ENCODE peak calls at places on chromosomes 13 and 19, in ten cellular contexts. O is PC-3, H is astrocyte, A is brain microvascular endothelial cell, T is adipocyte, X is cardiac muscle cell, Y is GM23248, S is fibroblast of pulmonary artery, F is tibial nerve, J is MM.1S. C is an unnamed sample.

GRCh38 chr19:38162094-38162493 is 61.9 kb downstream of the DPF1 start:
- DNase-seq in O (no peak), H (peak; percentile 53), A (no peak), T (no peak), X (no peak), Y (no peak), S (no peak), F (no peak), J (no peak), C (peak; percentile 44)

GRCh38 chr19:33628921-33629825 is 7.4 kb downstream of the CHST8 start:
- DNase-seq in O (no peak), H (no peak), A (no peak), T (no peak), X (no peak), Y (peak; percentile 31), S (no peak), F (no peak), J (no peak), C (no peak)

GRCh38 chr19:29530549-29531457 is 5.0 kb downstream of the VSTM2B start:
- DNase-seq in O (no peak), H (no peak), A (no peak), T (no peak), X (no peak), Y (no peak), S (no peak), F (no peak), J (no peak), C (no peak)

GRCh38 chr19:28436320-28436719 is 776.6 kb downstream of the UQCRFS1 start:
- DNase-seq in O (no peak), H (no peak), A (no peak), T (no peak), X (no peak), Y (no peak), S (no peak), F (no peak), J (peak; percentile 88), C (no peak)

GRCh38 chr13:49711218-49711863 is 20.1 kb upstream of the EBPL start:
- DNase-seq in O (peak; percentile 43), H (peak; percentile 82), A (peak; percentile 78), T (peak; percentile 72), X (no peak), Y (peak; percentile 78), S (peak; percentile 83), F (no peak), J (no peak), C (no peak)

GRCh38 chr19:30453768-30454167 is 81.6 kb downstream of the ZNF536 start:
- DNase-seq in O (no peak), H (no peak), A (no peak), T (no peak), X (no peak), Y (no peak), S (no peak), F (no peak), J (no peak), C (no peak)

GRCh38 chr13:81987677-81988357 is 1646.9 kb upstream of the SPRY2 start:
- DNase-seq in O (no peak), H (no peak), A (no peak), T (no peak), X (no peak), Y (no peak), S (no peak), F (no peak), J (no peak), C (no peak)

GRCh38 chr19:35671818-35672217 is 5.5 kb downstream of the UPK1A start:
- DNase-seq in O (no peak), H (no peak), A (no peak), T (no peak), X (no peak), Y (no peak), S (peak; percentile 56), F (no peak), J (no peak), C (no peak)

GRCh38 chr13:44537238-44537637 is 38.9 kb downstream of the TSC22D1 start:
- DNase-seq in O (no peak), H (no peak), A (no peak), T (no peak), X (no peak), Y (no peak), S (no peak), F (no peak), J (no peak), C (no peak)

DNA sequence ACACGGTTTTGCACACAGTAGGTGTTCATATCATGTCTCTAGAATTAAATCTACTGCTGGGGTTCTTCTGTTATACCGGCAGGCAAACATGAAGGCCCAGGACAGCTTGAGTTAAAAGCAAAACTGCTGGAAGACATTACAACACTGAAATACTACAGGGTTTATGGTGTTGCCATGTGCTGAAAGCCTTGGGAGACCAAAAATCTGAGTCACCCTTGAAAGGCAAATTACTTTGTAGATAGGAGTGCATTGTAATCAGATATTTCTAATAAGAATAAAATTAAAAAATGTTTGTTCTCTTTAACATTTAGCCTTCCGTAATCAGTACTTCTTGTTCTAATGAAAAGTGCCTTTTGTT is 181.4 kb downstream of the PCDH9 start:
- DNase-seq in O (no peak), H (peak; percentile 84), A (peak; percentile 78), T (peak; percentile 76), X (no peak), Y (no peak), S (peak; percentile 89), F (no peak), J (no peak), C (no peak)
- H3K4me3 ChIP-seq in O (no peak overlapping the region), H (no peak overlapping the region), A (no peak overlapping the region), T (no peak overlapping the region), X (no peak overlapping the region), Y (no peak overlapping the region), S (no peak overlapping the region), F (no peak overlapping the region), J (no peak overlapping the region), C (no peak overlapping the region)

DNA sequence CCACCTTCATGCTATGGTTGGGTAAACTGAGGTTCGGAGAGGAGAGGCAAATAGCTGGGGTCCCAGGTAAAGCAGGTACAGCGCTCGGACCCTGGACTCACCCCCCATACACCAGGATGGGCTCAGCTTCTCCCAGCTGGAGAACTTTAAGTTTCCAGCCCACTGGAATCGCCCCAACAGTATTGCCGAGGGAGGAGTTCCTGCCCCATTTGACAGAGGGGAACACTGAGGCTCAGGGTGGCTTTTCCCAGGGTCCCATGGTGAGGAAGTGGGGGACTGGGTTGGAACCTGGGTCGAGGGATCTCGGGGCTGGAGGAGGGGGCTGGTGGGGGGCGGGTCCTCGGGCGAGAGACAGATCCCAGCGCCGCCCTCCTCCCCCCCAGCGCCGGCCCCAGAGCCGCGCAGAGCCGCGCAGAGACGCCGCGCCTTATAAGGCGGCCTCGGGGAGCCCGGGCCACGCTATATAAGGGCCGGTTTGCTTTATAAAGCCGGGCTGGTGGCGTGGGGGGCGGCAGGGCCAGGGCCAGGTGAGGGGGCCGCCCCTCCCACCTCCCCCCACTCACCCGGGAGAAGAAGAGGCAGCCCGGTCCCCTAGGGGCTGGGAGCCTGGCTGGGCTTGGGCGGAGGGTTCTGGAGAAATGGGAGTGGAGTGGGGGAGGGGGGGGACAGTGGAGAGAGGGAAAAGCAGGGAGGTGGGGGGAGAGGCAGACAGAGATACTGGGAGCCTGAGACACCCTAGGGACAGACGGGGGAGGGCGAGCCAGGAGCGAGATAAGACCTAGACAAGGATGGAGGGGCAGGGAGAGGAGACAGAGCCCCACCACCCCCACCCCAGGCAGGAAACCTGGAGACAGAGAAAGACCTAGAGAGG is 1.1 kb downstream of the CNN1 start:
- DNase-seq in O (no peak), H (no peak), A (peak; percentile 28), T (no peak), X (peak; percentile 91), Y (peak; percentile 58), S (peak; percentile 33), F (no peak), J (no peak), C (no peak)
- H3K4me3 ChIP-seq in O (no peak overlapping the region), H (peak overlapping the region; percentile 67), A (peak overlapping the region; percentile 36), T (no peak overlapping the region), X (peak overlapping the region; percentile 19), Y (peak overlapping the region; percentile 65), S (peak overlapping the region; percentile 28), F (no peak overlapping the region), J (no peak overlapping the region), C (no peak overlapping the region)

GRCh38 chr13:67148219-67148583 is 81.9 kb downstream of the PCDH9 start:
- DNase-seq in O (no peak), H (peak; percentile 55), A (peak; percentile 6), T (peak; percentile 59), X (no peak), Y (peak; percentile 5), S (peak; percentile 67), F (no peak), J (no peak), C (no peak)

GRCh38 chr13:67150608-67151007 is 79.5 kb downstream of the PCDH9 start:
- DNase-seq in O (no peak), H (no peak), A (no peak), T (no peak), X (no peak), Y (no peak), S (no peak), F (no peak), J (no peak), C (no peak)

GRCh38 chr13:67146523-67147130 is 83.5 kb downstream of the PCDH9 start:
- DNase-seq in O (no peak), H (no peak), A (no peak), T (no peak), X (no peak), Y (no peak), S (no peak), F (no peak), J (no peak), C (no peak)

GRCh38 chr13:67145950-67146349 is 84.2 kb downstream of the PCDH9 start:
- DNase-seq in O (no peak), H (no peak), A (no peak), T (no peak), X (no peak), Y (no peak), S (no peak), F (no peak), J (no peak), C (no peak)

DNA sequence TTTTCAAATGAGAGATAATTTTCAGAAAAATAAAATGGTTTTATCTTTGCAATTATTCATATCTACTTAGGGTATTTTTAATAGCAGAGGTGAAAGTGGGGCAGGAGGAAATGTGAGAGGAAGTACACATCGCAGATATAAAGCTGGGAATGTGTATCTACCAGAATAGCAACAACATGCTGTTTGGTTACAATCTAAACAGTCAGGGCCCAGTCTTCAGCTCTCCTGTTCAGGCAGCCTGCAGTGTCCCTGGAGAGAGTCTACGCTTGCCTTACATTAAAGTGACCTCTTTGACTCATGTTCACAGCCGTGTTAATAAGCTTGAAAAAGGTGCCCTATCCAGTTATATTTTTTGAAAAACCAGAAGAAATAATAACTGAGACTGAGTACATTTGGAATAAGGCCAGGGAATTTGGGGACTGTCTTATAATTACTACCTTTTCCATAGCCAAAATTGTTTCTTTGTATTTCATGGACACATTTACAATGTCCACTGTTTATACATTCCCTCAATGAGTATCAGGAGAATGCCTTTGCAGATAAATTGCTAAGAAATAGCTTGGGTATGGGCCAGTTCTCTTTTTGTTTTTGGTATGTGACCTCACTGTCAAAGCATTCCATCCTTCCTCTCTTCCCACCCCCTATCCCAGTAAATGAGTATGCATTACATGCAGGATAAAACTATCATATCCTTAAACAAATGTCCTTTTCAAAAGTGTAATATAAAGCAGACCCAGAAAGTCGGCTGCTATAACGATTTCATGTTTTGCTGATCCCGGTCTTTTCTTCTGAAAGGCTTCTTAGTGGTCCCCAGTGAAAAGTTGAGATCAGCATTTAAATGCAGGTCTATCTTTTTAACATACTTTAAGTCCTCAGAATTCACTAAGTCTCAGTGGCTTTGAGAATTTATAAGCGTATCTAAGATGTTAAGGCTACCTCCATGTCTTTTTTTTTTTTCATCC is 82.6 kb downstream of the PCDH9 start:
- DNase-seq in O (peak; percentile 14), H (peak; percentile 80), A (peak; percentile 75), T (peak; percentile 65), X (peak; percentile 34), Y (peak; percentile 2), S (peak; percentile 84), F (no peak), J (no peak), C (no peak)
- H3K4me3 ChIP-seq in O (no peak overlapping the region), H (peak overlapping the region; percentile 20), A (peak overlapping the region; percentile 6), T (peak overlapping the region; percentile 69), X (no peak overlapping the region), Y (no peak overlapping the region), S (peak overlapping the region; percentile 23), F (no peak overlapping the region), J (no peak overlapping the region), C (no peak overlapping the region)

GRCh38 chr13:99648266-99648665 is 147.0 kb downstream of the TM9SF2 start:
- DNase-seq in O (no peak), H (no peak), A (no peak), T (no peak), X (no peak), Y (no peak), S (no peak), F (no peak), J (no peak), C (no peak)
- H3K4me3 ChIP-seq in O (no peak overlapping the region), H (no peak overlapping the region), A (no peak overlapping the region), T (no peak overlapping the region), X (no peak overlapping the region), Y (no peak overlapping the region), S (no peak overlapping the region), F (no peak overlapping the region), J (no peak overlapping the region), C (no peak overlapping the region)

C was measured in MG63.